ENCODE peak calls at places on chromosome 12, in six cellular contexts. One of them, this sample, is unnamed.
A peak's percentile ranks its signal among the peaks of the same experiment; 100 is the strongest.

GRCh38 chr12:65495233-65495632 is 216.8 kb downstream of the MSRB3 start:
- DNase-seq in HepG2: peak; percentile 7
- DNase-seq in A549: peak; percentile 6
- DNase-seq in endothelial cell of umbilical vein: no peak
- DNase-seq in GM12878: no peak
- DNase-seq in K562: no peak
- DNase-seq in this sample: peak; percentile 14

GRCh38 chr12:68932123-68932700 is 759 bp downstream of the CPM start:
- DNase-seq in HepG2: no peak
- DNase-seq in A549: peak; percentile 8
- DNase-seq in endothelial cell of umbilical vein: no peak
- DNase-seq in GM12878: peak; percentile 16
- DNase-seq in K562: no peak
- DNase-seq in this sample: peak; percentile 56

GRCh38 chr12:115094163-115094816 is 410.3 kb upstream of the TBX3 start:
- DNase-seq in HepG2: no peak
- DNase-seq in A549: no peak
- DNase-seq in endothelial cell of umbilical vein: no peak
- DNase-seq in GM12878: no peak
- DNase-seq in K562: no peak
- DNase-seq in this sample: no peak

GRCh38 chr12:103855036-103855712 is 14.1 kb upstream of the NT5DC3 start:
- DNase-seq in HepG2: peak; percentile 65
- DNase-seq in A549: no peak
- DNase-seq in endothelial cell of umbilical vein: no peak
- DNase-seq in GM12878: no peak
- DNase-seq in K562: no peak
- DNase-seq in this sample: no peak

GRCh38 chr12:123908884-123909807 is 63.5 kb downstream of the CCDC92 start:
- DNase-seq in HepG2: no peak
- DNase-seq in A549: no peak
- DNase-seq in endothelial cell of umbilical vein: no peak
- DNase-seq in GM12878: no peak
- DNase-seq in K562: no peak
- DNase-seq in this sample: no peak

GRCh38 chr12:13941258-13942249 is 39.8 kb downstream of the GRIN2B start:
- DNase-seq in HepG2: peak; percentile 76
- DNase-seq in A549: peak; percentile 87
- DNase-seq in endothelial cell of umbilical vein: peak; percentile 1
- DNase-seq in GM12878: no peak
- DNase-seq in K562: peak; percentile 15
- DNase-seq in this sample: peak; percentile 58

GRCh38 chr12:111393700-111394275 is 11.9 kb upstream of the SH2B3 start:
- DNase-seq in HepG2: no peak
- DNase-seq in A549: no peak
- DNase-seq in endothelial cell of umbilical vein: no peak
- DNase-seq in GM12878: no peak
- DNase-seq in K562: peak; percentile 43
- DNase-seq in this sample: peak; percentile 67

GRCh38 chr12:41254546-41254945 is 66.4 kb downstream of the PDZRN4 start:
- DNase-seq in HepG2: no peak
- DNase-seq in A549: no peak
- DNase-seq in endothelial cell of umbilical vein: no peak
- DNase-seq in GM12878: no peak
- DNase-seq in K562: no peak
- DNase-seq in this sample: no peak

GRCh38 chr12:89245090-89245489 is 107.2 kb downstream of the DUSP6 start:
- DNase-seq in HepG2: no peak
- DNase-seq in A549: no peak
- DNase-seq in endothelial cell of umbilical vein: no peak
- DNase-seq in GM12878: no peak
- DNase-seq in K562: no peak
- DNase-seq in this sample: peak; percentile 98

GRCh38 chr12:56374726-56375597 is 12.3 kb upstream of the APOF start:
- DNase-seq in HepG2: peak; percentile 62
- DNase-seq in A549: no peak
- DNase-seq in endothelial cell of umbilical vein: peak; percentile 65
- DNase-seq in GM12878: no peak
- DNase-seq in K562: no peak
- DNase-seq in this sample: no peak

GRCh38 chr12:56373515-56373914 is 10.9 kb upstream of the APOF start:
- DNase-seq in HepG2: no peak
- DNase-seq in A549: no peak
- DNase-seq in endothelial cell of umbilical vein: no peak
- DNase-seq in GM12878: no peak
- DNase-seq in K562: no peak
- DNase-seq in this sample: no peak

GRCh38 chr12:56377989-56378316 is 15.3 kb upstream of the APOF start:
- DNase-seq in HepG2: no peak
- DNase-seq in A549: no peak
- DNase-seq in endothelial cell of umbilical vein: no peak
- DNase-seq in GM12878: no peak
- DNase-seq in K562: no peak
- DNase-seq in this sample: no peak

GRCh38 chr12:56375598-56376434 is 13.2 kb upstream of the APOF start:
- DNase-seq in HepG2: no peak
- DNase-seq in A549: no peak
- DNase-seq in endothelial cell of umbilical vein: no peak
- DNase-seq in GM12878: no peak
- DNase-seq in K562: no peak
- DNase-seq in this sample: no peak

GRCh38 chr12:56377310-56377988 is 14.8 kb upstream of the APOF start:
- DNase-seq in HepG2: no peak
- DNase-seq in A549: no peak
- DNase-seq in endothelial cell of umbilical vein: peak; percentile 29
- DNase-seq in GM12878: no peak
- DNase-seq in K562: peak; percentile 82
- DNase-seq in this sample: no peak
- TF ChIP-seq CTCF in HepG2: peak; percentile 57
- TF ChIP-seq CTCF in A549: no peak
- TF ChIP-seq CTCF in endothelial cell of umbilical vein: peak; percentile 18
- TF ChIP-seq CTCF in GM12878: peak; percentile 10
- TF ChIP-seq CTCF in K562: peak; percentile 71
- TF ChIP-seq CTCF in this sample: no peak

GRCh38 chr12:132395908-132396305 is 66.5 kb upstream of the GALNT9 start:
- DNase-seq in HepG2: no peak
- DNase-seq in A549: no peak
- DNase-seq in endothelial cell of umbilical vein: no peak
- DNase-seq in GM12878: no peak
- DNase-seq in K562: no peak
- DNase-seq in this sample: no peak

GRCh38 chr12:132397152-132397933 is 68.0 kb upstream of the GALNT9 start:
- DNase-seq in HepG2: no peak
- DNase-seq in A549: no peak
- DNase-seq in endothelial cell of umbilical vein: no peak
- DNase-seq in GM12878: no peak
- DNase-seq in K562: no peak
- DNase-seq in this sample: no peak

GRCh38 chr12:132396657-132397056 is 67.3 kb upstream of the GALNT9 start:
- DNase-seq in HepG2: no peak
- DNase-seq in A549: no peak
- DNase-seq in endothelial cell of umbilical vein: no peak
- DNase-seq in GM12878: no peak
- DNase-seq in K562: no peak
- DNase-seq in this sample: no peak

GRCh38 chr12:132393991-132394949 is 64.9 kb upstream of the GALNT9 start:
- DNase-seq in HepG2: no peak
- DNase-seq in A549: peak; percentile 81
- DNase-seq in endothelial cell of umbilical vein: no peak
- DNase-seq in GM12878: no peak
- DNase-seq in K562: peak; percentile 48
- DNase-seq in this sample: peak; percentile 48

DNA sequence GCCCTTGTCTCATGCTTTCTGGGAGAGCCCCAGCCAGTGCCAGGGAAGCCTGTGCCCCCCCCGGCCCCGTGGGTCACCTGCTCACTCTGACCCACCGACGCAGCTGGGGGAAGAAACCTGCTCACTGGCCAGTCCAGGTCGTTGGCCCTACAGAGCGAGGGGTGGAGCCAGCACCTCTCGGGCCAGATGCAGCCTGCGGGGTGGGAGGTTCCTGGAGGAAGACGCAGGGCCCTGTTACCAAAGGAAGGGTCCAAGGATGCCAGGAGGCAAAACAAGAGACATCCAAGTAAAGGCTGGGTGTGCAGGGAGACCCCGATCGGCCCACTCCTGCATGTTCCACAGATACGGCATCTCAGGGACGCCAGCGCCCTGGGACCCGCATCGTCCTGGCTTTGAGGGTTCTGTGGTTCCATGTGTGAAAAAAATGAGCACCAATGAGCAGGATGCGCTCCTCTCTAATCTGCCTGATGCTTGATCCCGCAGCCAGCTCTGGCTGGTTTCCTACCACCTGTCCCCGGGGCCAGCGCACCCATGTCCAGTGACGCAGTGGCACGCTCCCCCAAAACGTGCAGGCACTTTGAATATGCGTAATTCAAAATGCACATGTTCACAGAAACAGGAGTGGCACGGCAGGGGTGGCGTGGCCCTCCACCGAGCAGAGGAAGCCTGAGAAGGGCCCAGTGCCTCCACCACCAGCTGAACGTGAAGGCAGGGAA is 66.0 kb upstream of the GALNT9 start:
- DNase-seq in HepG2: no peak
- DNase-seq in A549: no peak
- DNase-seq in endothelial cell of umbilical vein: no peak
- DNase-seq in GM12878: no peak
- DNase-seq in K562: no peak
- DNase-seq in this sample: no peak
- TF ChIP-seq MYC in HepG2: no peak
- TF ChIP-seq MYC in A549: no peak
- TF ChIP-seq MYC in endothelial cell of umbilical vein: no peak
- TF ChIP-seq MYC in GM12878: no peak
- TF ChIP-seq MYC in K562: no peak
- TF ChIP-seq MYC in this sample: no peak

GRCh38 chr12:48084066-48084465 is 21.8 kb downstream of the SENP1 start:
- DNase-seq in HepG2: no peak
- DNase-seq in A549: no peak
- DNase-seq in endothelial cell of umbilical vein: peak; percentile 15
- DNase-seq in GM12878: no peak
- DNase-seq in K562: no peak
- DNase-seq in this sample: no peak
- TF ChIP-seq MAX in HepG2: no peak
- TF ChIP-seq MAX in A549: no peak
- TF ChIP-seq MAX in endothelial cell of umbilical vein: no peak
- TF ChIP-seq MAX in GM12878: no peak
- TF ChIP-seq MAX in K562: no peak
- TF ChIP-seq MAX in this sample: no peak

DNA sequence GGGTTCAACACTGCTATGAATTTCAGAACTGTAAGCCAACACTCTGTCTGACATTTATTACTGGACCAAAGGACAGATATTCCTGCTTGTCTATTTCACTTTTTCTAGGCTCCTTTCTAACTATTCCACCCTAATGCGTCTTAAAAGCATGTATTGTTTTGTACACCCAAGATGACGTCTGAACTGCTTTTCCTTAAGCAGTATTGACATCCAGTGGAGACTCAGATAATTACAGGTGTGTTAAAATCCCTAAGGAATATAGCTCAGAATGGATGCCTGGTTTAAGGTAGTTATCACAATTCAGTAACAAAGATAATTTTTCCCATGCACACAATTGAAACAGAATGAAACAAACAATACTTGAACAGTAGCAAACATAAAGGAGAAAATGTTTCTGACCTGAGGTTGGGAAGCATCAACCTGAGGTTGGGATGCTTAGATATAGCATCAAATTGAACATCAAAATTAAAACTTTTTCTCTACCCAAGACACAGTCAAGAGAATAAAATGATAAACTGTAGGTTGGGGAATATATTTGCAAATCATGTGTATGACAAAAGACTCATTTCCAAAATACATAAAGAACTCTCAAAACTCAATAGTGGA is 93.7 kb upstream of the PTPRR start:
- DNase-seq in HepG2: peak; percentile 5
- DNase-seq in A549: peak; percentile 27
- DNase-seq in endothelial cell of umbilical vein: peak; percentile 13
- DNase-seq in GM12878: no peak
- DNase-seq in K562: peak; percentile 7
- DNase-seq in this sample: peak; percentile 8
- TF ChIP-seq CTCF in HepG2: peak; percentile 46
- TF ChIP-seq CTCF in A549: peak; percentile 44
- TF ChIP-seq CTCF in endothelial cell of umbilical vein: no peak
- TF ChIP-seq CTCF in GM12878: no peak
- TF ChIP-seq CTCF in K562: no peak
- TF ChIP-seq CTCF in this sample: no peak

DNA sequence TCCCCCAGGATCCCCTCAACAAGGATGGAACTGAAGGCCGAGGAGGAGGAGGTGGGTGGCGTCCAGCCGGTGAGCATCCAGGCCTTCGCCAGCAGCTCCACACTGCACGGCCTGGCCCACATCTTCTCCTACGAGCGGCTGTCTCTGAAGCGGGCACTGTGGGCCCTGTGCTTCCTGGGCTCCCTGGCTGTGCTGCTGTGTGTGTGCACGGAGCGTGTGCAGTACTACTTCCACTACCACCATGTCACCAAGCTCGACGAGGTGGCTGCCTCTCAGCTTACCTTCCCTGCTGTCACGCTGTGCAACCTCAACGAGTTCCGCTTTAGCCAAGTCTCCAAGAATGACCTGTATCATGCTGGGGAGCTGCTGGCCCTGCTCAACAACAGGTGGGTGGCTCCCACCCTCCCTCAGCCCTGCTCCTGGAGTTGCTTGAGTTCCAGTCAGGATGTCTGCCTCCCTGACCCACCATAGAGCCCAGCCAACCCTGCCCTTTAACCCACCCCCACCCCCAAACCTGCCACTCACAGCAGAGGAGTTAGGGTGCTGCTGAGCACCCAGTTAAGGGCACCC is 1.4 kb downstream of the ASIC1 start:
- DNase-seq in HepG2: no peak
- DNase-seq in A549: no peak
- DNase-seq in endothelial cell of umbilical vein: no peak
- DNase-seq in GM12878: no peak
- DNase-seq in K562: no peak
- DNase-seq in this sample: peak; percentile 44
- TF ChIP-seq MYC in HepG2: no peak
- TF ChIP-seq MYC in A549: no peak
- TF ChIP-seq MYC in endothelial cell of umbilical vein: no peak
- TF ChIP-seq MYC in GM12878: no peak
- TF ChIP-seq MYC in K562: no peak
- TF ChIP-seq MYC in this sample: no peak